ENCODE peak calls at places on chromosome 4, in eight cellular contexts. Z is GM13977; B is ovary; X is cardiac muscle cell; W is progenitor cell of endocrine pancreas; Q is heart left ventricle; H is dorsolateral prefrontal cortex; D is CD4-positive, alpha-beta T cell. L is an unnamed sample.

GRCh38 chr4:109816082-109816442 is 500 bp downstream of the GAR1 start:
- DNase-seq in Z (no peak), B (peak), X (no peak), W (no peak), Q (no peak), H (no peak), D (peak), L (no peak)

GRCh38 chr4:85700362-85700761 is 225.4 kb downstream of the ARHGAP24 start:
- DNase-seq in Z (no peak), B (no peak), X (no peak), W (no peak), Q (no peak), H (no peak), D (no peak), L (no peak)

GRCh38 chr4:92163348-92163747 is 140.4 kb upstream of the GRID2 start:
- DNase-seq in Z (no peak), B (no peak), X (no peak), W (no peak), Q (no peak), H (no peak), D (no peak), L (no peak)

GRCh38 chr4:173766231-173766630 is 236.2 kb upstream of the HAND2 start:
- DNase-seq in Z (no peak), B (no peak), X (no peak), W (no peak), Q (no peak), H (no peak), D (no peak), L (no peak)

GRCh38 chr4:15238720-15239119 is 189.1 kb upstream of the C1QTNF7 start:
- DNase-seq in Z (peak), B (peak), X (peak), W (peak), Q (peak), H (no peak), D (no peak), L (peak)

GRCh38 chr4:121728798-121729226 is 32.0 kb upstream of the ANXA5 start:
- DNase-seq in Z (no peak), B (no peak), X (no peak), W (no peak), Q (no peak), H (no peak), D (no peak), L (no peak)

GRCh38 chr4:121951570-121952110 is at the start of gene TRPC3:
- DNase-seq in Z (peak), B (peak), X (peak), W (peak), Q (peak), H (peak), D (peak), L (peak)

GRCh38 chr4:177339794-177340374 is 30.2 kb downstream of the NEIL3 start:
- DNase-seq in Z (peak), B (no peak), X (peak), W (no peak), Q (no peak), H (no peak), D (no peak), L (no peak)

GRCh38 chr4:121822796-121823504 is 733 bp downstream of the CCNA2 start:
- DNase-seq in Z (peak), B (peak), X (peak), W (no peak), Q (peak), H (no peak), D (no peak), L (no peak)

GRCh38 chr4:4810365-4810764 is 49.1 kb upstream of the MSX1 start:
- DNase-seq in Z (no peak), B (no peak), X (no peak), W (no peak), Q (no peak), H (no peak), D (no peak), L (no peak)

GRCh38 chr4:155530290-155530689 is 136.4 kb upstream of the GUCY1A1 start:
- DNase-seq in Z (no peak), B (no peak), X (no peak), W (no peak), Q (no peak), H (no peak), D (no peak), L (no peak)

GRCh38 chr4:37717575-37717974 is 31.4 kb upstream of the RELL1 start:
- DNase-seq in Z (no peak), B (no peak), X (no peak), W (no peak), Q (no peak), H (no peak), D (no peak), L (no peak)

GRCh38 chr4:188433916-188434315 is 294.7 kb downstream of the TRIML1 start:
- DNase-seq in Z (no peak), B (no peak), X (no peak), W (no peak), Q (no peak), H (no peak), D (no peak), L (no peak)

GRCh38 chr4:185580699-185581098 is 45.4 kb upstream of the PDLIM3 start:
- DNase-seq in Z (no peak), B (no peak), X (no peak), W (no peak), Q (no peak), H (no peak), D (no peak), L (no peak)

GRCh38 chr4:74044676-74045075 is 6.2 kb upstream of the CXCL3 start:
- DNase-seq in Z (no peak), B (no peak), X (no peak), W (no peak), Q (no peak), H (no peak), D (no peak), L (no peak)

GRCh38 chr4:100517864-100518341 is at the start of gene EMCN:
- DNase-seq in Z (no peak), B (no peak), X (no peak), W (no peak), Q (peak), H (no peak), D (no peak), L (no peak)

GRCh38 chr4:41287005-41287404 is 30.3 kb downstream of the UCHL1 start:
- DNase-seq in Z (no peak), B (no peak), X (no peak), W (no peak), Q (no peak), H (no peak), D (no peak), L (no peak)

GRCh38 chr4:167028976-167029375 is 205.3 kb downstream of the SPOCK3 start:
- DNase-seq in Z (no peak), B (no peak), X (no peak), W (no peak), Q (no peak), H (no peak), D (no peak), L (no peak)

GRCh38 chr4:149923736-149924135 is 108.1 kb upstream of the IQCM start:
- DNase-seq in Z (no peak), B (no peak), X (no peak), W (no peak), Q (no peak), H (no peak), D (no peak), L (no peak)

GRCh38 chr4:176611954-176612353 is 180.8 kb downstream of the VEGFC start:
- DNase-seq in Z (no peak), B (no peak), X (no peak), W (no peak), Q (no peak), H (no peak), D (no peak), L (no peak)

GRCh38 chr4:185457136-185457535 is 14.4 kb downstream of the CCDC110 start:
- DNase-seq in Z (no peak), B (no peak), X (peak), W (no peak), Q (no peak), H (no peak), D (no peak), L (no peak)

GRCh38 chr4:62208921-62209320 is 1008.8 kb downstream of the ADGRL3 start:
- DNase-seq in Z (no peak), B (no peak), X (no peak), W (no peak), Q (no peak), H (no peak), D (no peak), L (no peak)

GRCh38 chr4:16222957-16223527 is 3.2 kb downstream of the TAPT1 start:
- DNase-seq in Z (no peak), B (no peak), X (no peak), W (no peak), Q (no peak), H (no peak), D (no peak), L (no peak)

GRCh38 chr4:156615066-156615514 is 356.5 kb downstream of the PDGFC start:
- DNase-seq in Z (no peak), B (no peak), X (no peak), W (no peak), Q (no peak), H (no peak), D (no peak), L (no peak)

GRCh38 chr4:176193126-176193525 is 2.3 kb downstream of the SPATA4 start:
- DNase-seq in Z (no peak), B (no peak), X (no peak), W (no peak), Q (no peak), H (no peak), D (no peak), L (no peak)

GRCh38 chr4:34854451-34854850 is 1389.9 kb downstream of the ARAP2 start:
- DNase-seq in Z (no peak), B (no peak), X (no peak), W (no peak), Q (no peak), H (no peak), D (no peak), L (no peak)

GRCh38 chr4:7788193-7788592 is 151.5 kb downstream of the AFAP1 start:
- DNase-seq in Z (no peak), B (peak), X (no peak), W (no peak), Q (no peak), H (no peak), D (no peak), L (no peak)

GRCh38 chr4:114729339-114729738 is 130.7 kb downstream of the UGT8 start:
- DNase-seq in Z (no peak), B (no peak), X (no peak), W (no peak), Q (no peak), H (no peak), D (no peak), L (no peak)

GRCh38 chr4:80471701-80472100 is 136.2 kb downstream of the CFAP299 start:
- DNase-seq in Z (no peak), B (peak), X (peak), W (peak), Q (no peak), H (no peak), D (no peak), L (no peak)

GRCh38 chr4:90318208-90318607 is 191.0 kb downstream of the CCSER1 start:
- DNase-seq in Z (no peak), B (no peak), X (no peak), W (no peak), Q (no peak), H (no peak), D (no peak), L (no peak)

GRCh38 chr4:128338634-128339355 is 51.2 kb upstream of the PGRMC2 start:
- DNase-seq in Z (no peak), B (no peak), X (no peak), W (no peak), Q (no peak), H (no peak), D (no peak), L (no peak)

GRCh38 chr4:69951602-69952001 is 13.9 kb downstream of the CSN2 start:
- DNase-seq in Z (no peak), B (no peak), X (no peak), W (no peak), Q (no peak), H (no peak), D (no peak), L (no peak)

GRCh38 chr4:14783011-14783877 is 219.0 kb upstream of the CPEB2 start:
- DNase-seq in Z (peak), B (no peak), X (peak), W (no peak), Q (no peak), H (no peak), D (no peak), L (no peak)

GRCh38 chr4:132003593-132003992 is 1145.5 kb upstream of the PCDH10 start:
- DNase-seq in Z (no peak), B (no peak), X (no peak), W (no peak), Q (no peak), H (no peak), D (no peak), L (no peak)

GRCh38 chr4:36208884-36209473 is 35.3 kb downstream of the ARAP2 start:
- DNase-seq in Z (peak), B (no peak), X (no peak), W (no peak), Q (no peak), H (no peak), D (no peak), L (no peak)

GRCh38 chr4:53043096-53043495 is 181.0 kb downstream of the RASL11B start:
- DNase-seq in Z (no peak), B (no peak), X (no peak), W (no peak), Q (no peak), H (no peak), D (no peak), L (no peak)

GRCh38 chr4:78481180-78481579 is 70.4 kb upstream of the ANXA3 start:
- DNase-seq in Z (no peak), B (no peak), X (no peak), W (no peak), Q (no peak), H (no peak), D (no peak), L (no peak)

GRCh38 chr4:6257243-6258025 is 12.2 kb upstream of the WFS1 start:
- DNase-seq in Z (no peak), B (no peak), X (no peak), W (no peak), Q (no peak), H (no peak), D (no peak), L (no peak)

DNA sequence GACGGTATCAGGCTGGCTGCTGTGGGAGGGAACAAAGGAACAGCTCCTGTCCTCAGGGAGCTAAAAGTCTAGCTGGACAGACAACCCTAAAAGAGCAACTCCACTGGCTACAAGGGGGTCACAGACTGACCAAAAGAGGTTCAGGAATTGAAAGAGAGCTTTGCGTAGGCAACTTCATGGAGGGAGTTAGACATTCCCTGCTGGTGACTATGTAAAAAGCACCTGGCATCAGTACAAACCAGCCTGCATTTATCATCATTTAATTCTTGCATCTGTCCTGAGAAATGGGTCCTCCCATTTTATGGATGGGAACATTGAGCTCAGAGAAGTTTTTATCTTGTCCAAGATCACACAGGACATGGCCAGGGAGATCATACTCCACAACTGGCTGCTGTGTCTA is 1.4 kb upstream of the LGI2 start:
- DNase-seq in Z (no peak), B (no peak), X (no peak), W (no peak), Q (no peak), H (no peak), D (no peak), L (no peak)
- TF ChIP-seq CTCF in Z (no peak), B (no peak), X (peak), W (no peak), Q (no peak), H (no peak), D (no peak), L (no peak)

GRCh38 chr4:108036252-108036651 is 46.6 kb downstream of the HADH start:
- DNase-seq in Z (peak), B (no peak), X (peak), W (no peak), Q (no peak), H (no peak), D (peak), L (no peak)

GRCh38 chr4:108031427-108032083 is 41.9 kb downstream of the HADH start:
- DNase-seq in Z (no peak), B (no peak), X (no peak), W (no peak), Q (no peak), H (no peak), D (no peak), L (no peak)

GRCh38 chr4:108033348-108033747 is 43.7 kb downstream of the HADH start:
- DNase-seq in Z (no peak), B (no peak), X (peak), W (no peak), Q (no peak), H (no peak), D (no peak), L (no peak)

GRCh38 chr4:108035691-108036090 is 46.0 kb downstream of the HADH start:
- DNase-seq in Z (no peak), B (no peak), X (no peak), W (no peak), Q (no peak), H (no peak), D (no peak), L (no peak)

DNA sequence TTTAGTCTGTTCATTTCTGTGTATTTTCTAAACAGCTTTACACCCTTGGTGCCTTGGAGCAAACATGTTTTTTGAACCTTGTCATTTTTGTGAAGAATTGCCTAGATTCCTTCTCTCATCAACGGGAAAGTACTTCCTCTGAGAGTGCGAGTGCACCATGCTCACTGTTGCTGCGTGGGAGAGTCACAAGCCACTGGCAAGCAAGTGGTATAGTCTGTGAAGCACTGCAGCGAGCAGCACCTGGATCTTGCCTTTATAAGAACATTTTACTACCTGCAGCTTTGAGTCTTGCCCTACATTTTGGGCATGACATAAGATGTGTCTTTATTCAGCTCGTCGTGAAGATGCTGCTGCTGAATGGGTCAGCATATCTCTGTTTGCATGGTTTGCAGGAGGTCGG is 44.9 kb downstream of the HADH start:
- DNase-seq in Z (no peak), B (no peak), X (no peak), W (no peak), Q (no peak), H (no peak), D (no peak), L (no peak)
- TF ChIP-seq CTCF in Z (no peak), B (no peak), X (no peak), W (no peak), Q (no peak), H (no peak), D (no peak), L (no peak)

GRCh38 chr4:119626420-119626819 is 2.2 kb downstream of the PDE5A start:
- DNase-seq in Z (no peak), B (no peak), X (no peak), W (no peak), Q (no peak), H (no peak), D (no peak), L (no peak)

GRCh38 chr4:119626943-119627266 is 1.7 kb downstream of the PDE5A start:
- DNase-seq in Z (no peak), B (no peak), X (no peak), W (no peak), Q (no peak), H (no peak), D (no peak), L (no peak)

GRCh38 chr4:119627267-119628190 is 1.1 kb downstream of the PDE5A start:
- DNase-seq in Z (peak), B (peak), X (peak), W (peak), Q (peak), H (no peak), D (peak), L (peak)

GRCh38 chr4:119628281-119629141 is at the start of gene PDE5A:
- DNase-seq in Z (peak), B (peak), X (peak), W (peak), Q (peak), H (peak), D (peak), L (peak)

GRCh38 chr4:119629142-119629471 is 503 bp upstream of the PDE5A start:
- DNase-seq in Z (no peak), B (no peak), X (no peak), W (no peak), Q (no peak), H (no peak), D (no peak), L (no peak)
- TF ChIP-seq CTCF in Z (no peak), B (no peak), X (no peak), W (no peak), Q (no peak), H (no peak), D (peak), L (no peak)

DNA sequence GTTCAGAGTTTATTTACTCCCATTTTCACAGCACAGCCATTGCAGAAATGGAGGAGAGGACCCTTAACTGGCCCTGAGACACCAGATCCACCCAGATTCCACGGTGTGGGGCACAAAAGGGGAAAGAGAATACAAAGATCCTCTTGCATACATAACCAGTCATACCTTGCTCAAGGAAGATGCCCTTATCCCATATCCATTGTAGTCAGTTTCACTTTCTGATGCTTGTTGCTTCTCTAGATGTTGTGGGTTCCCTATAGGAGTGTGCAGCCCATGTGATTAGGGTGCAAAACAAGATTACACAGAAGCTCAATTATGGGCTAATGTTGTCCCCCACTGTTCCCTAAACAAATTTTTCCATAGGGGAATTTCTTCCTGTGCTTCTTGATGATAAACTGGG is 1309.0 kb upstream of the PABPC4L start:
- DNase-seq in Z (no peak), B (no peak), X (no peak), W (no peak), Q (no peak), H (no peak), D (no peak), L (no peak)
- TF ChIP-seq CTCF in Z (no peak), B (no peak), X (no peak), W (no peak), Q (no peak), H (no peak), D (no peak), L (no peak)

DNA sequence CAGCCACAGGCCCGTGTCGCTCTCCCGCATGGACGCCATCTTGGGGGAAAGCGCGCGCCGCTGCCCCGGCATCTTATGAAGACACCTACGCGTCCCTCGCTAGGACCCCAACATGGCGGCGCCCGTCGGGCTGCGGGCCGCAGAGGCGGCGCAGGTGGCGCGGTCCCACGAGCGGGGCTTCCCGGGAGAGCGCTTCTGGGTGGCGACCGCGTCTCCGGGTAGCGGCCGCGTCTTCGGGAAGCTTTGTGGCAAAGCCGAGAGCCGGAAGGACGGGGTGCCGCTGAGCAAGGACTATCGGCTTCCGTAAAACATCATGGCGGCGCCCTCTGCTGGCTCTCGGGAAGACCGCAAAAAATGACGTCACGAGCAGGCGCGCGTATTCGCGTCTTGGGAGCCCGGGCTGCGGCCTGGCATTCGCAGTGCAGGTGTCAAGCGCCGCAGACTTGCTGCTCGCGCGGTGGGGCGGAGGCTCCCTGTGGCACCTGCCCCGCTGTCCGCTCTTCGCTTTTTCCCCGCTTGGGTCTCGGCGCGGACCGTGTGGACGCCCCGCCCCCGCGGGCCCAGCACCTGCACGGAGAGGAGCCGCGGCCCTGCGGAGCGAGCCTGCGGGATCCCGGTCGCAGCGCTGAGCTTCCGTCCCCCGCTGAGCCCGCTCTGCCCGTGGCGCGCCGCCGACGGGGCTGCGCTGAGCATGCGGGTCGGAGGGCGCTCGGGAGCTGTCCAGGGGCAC is at the start of gene NELFA:
- DNase-seq in Z (peak), B (peak), X (peak), W (peak), Q (peak), H (peak), D (peak), L (peak)
- TF ChIP-seq CTCF in Z (no peak), B (peak), X (peak), W (peak), Q (peak), H (peak), D (no peak), L (no peak)

GRCh38 chr4:71772592-71772991 is 11.3 kb downstream of the GC start:
- DNase-seq in Z (no peak), B (no peak), X (peak), W (no peak), Q (no peak), H (no peak), D (no peak), L (no peak)
- TF ChIP-seq CTCF in Z (no peak), B (no peak), X (no peak), W (peak), Q (no peak), H (no peak), D (no peak), L (no peak)

GRCh38 chr4:163107754-163108153 is 58.9 kb downstream of the NAF1 start:
- DNase-seq in Z (peak), B (no peak), X (no peak), W (no peak), Q (no peak), H (no peak), D (no peak), L (no peak)
- TF ChIP-seq CTCF in Z (peak), B (no peak), X (peak), W (peak), Q (no peak), H (no peak), D (no peak), L (peak)

L was measured in D721Med.